ENCODE peak calls at places on chromosomes 1 and 21, in five cellular contexts. S is heart right ventricle, W is GM12865, C is adrenal gland, L is astrocyte of the spinal cord. B is an unnamed sample.

GRCh38 chr1:199706826-199707606 is 320.5 kb upstream of the NR5A2 start:
- DNase-seq in S (no peak), W (no peak), C (no peak), L (no peak), B (no peak)

GRCh38 chr1:218494449-218494852 is 149.3 kb downstream of the TGFB2 start:
- DNase-seq in S (no peak), W (no peak), C (no peak), L (peak; percentile 33), B (no peak)

GRCh38 chr1:211345719-211346118 is 19.1 kb downstream of the TRAF5 start:
- DNase-seq in S (no peak), W (no peak), C (no peak), L (peak; percentile 24), B (no peak)

GRCh38 chr1:184759097-184759496 is 4.4 kb upstream of the EDEM3 start:
- DNase-seq in S (no peak), W (no peak), C (no peak), L (no peak), B (no peak)

GRCh38 chr1:178645157-178645825 is 79.8 kb upstream of the RALGPS2 start:
- DNase-seq in S (no peak), W (no peak), C (no peak), L (no peak), B (no peak)

GRCh38 chr1:44698138-44698537 is 23.6 kb downstream of the ARMH1 start:
- DNase-seq in S (no peak), W (peak; percentile 38), C (no peak), L (no peak), B (no peak)

GRCh38 chr1:157955269-157955668 is 38.2 kb upstream of the KIRREL1 start:
- DNase-seq in S (no peak), W (no peak), C (no peak), L (no peak), B (no peak)

GRCh38 chr21:38311765-38312164 is 55.0 kb downstream of the KCNJ15 start:
- DNase-seq in S (no peak), W (no peak), C (no peak), L (no peak), B (no peak)

GRCh38 chr1:25550155-25550506 is 6.7 kb downstream of the LDLRAP1 start:
- DNase-seq in S (no peak), W (no peak), C (no peak), L (no peak), B (no peak)

GRCh38 chr1:148264374-148265276 is 112.5 kb upstream of the NBPF11 start:
- DNase-seq in S (no peak), W (peak; percentile 29), C (no peak), L (peak; percentile 73), B (no peak)

GRCh38 chr1:205240118-205240517 is 12.4 kb downstream of the TMCC2 start:
- DNase-seq in S (no peak), W (no peak), C (no peak), L (no peak), B (no peak)

GRCh38 chr1:3356827-3357457 is 97.5 kb upstream of the ARHGEF16 start:
- DNase-seq in S (no peak), W (no peak), C (no peak), L (no peak), B (no peak)

GRCh38 chr21:34086887-34087306 is 13.5 kb downstream of the MRPS6 start:
- DNase-seq in S (no peak), W (no peak), C (no peak), L (no peak), B (no peak)

GRCh38 chr21:25171438-25171837 is 435.8 kb downstream of the MRPL39 start:
- DNase-seq in S (no peak), W (no peak), C (no peak), L (peak; percentile 75), B (no peak)

GRCh38 chr1:153288634-153289275 is 24.0 kb downstream of the PGLYRP3 start:
- DNase-seq in S (no peak), W (peak; percentile 23), C (no peak), L (no peak), B (no peak)

GRCh38 chr1:228156518-228156875 is 6.8 kb downstream of the GJC2 start:
- DNase-seq in S (no peak), W (no peak), C (no peak), L (no peak), B (no peak)

GRCh38 chr1:179953974-179954493 is 576 bp upstream of the CEP350 start:
- DNase-seq in S (no peak), W (peak; percentile 78), C (peak; percentile 71), L (no peak), B (peak; percentile 8)

GRCh38 chr21:28298251-28298672 is 694.4 kb downstream of the LTN1 start:
- DNase-seq in S (no peak), W (no peak), C (no peak), L (peak; percentile 22), B (no peak)

GRCh38 chr21:24852610-24853195 is 754.6 kb downstream of the MRPL39 start:
- DNase-seq in S (no peak), W (no peak), C (no peak), L (no peak), B (no peak)

GRCh38 chr1:228964178-228964819 is 229.0 kb downstream of the RHOU start:
- DNase-seq in S (no peak), W (no peak), C (no peak), L (peak; percentile 78), B (peak; percentile 47)

GRCh38 chr1:110708968-110709367 is 34.2 kb upstream of the KCNA3 start:
- DNase-seq in S (no peak), W (no peak), C (no peak), L (no peak), B (no peak)

GRCh38 chr1:179080866-179081695 is 789 bp upstream of the TOR3A start:
- DNase-seq in S (no peak), W (peak; percentile 52), C (no peak), L (no peak), B (no peak)

GRCh38 chr21:32807717-32808380 is 36.3 kb upstream of the PAXBP1 start:
- DNase-seq in S (no peak), W (no peak), C (no peak), L (peak; percentile 54), B (no peak)

GRCh38 chr1:43978551-43979260 is at the start of gene B4GALT2:
- DNase-seq in S (peak; percentile 55), W (peak; percentile 57), C (no peak), L (no peak), B (peak; percentile 57)

GRCh38 chr1:147579532-147580199 is 38.4 kb downstream of the BCL9 start:
- DNase-seq in S (no peak), W (peak; percentile 6), C (no peak), L (peak; percentile 45), B (no peak)

GRCh38 chr1:19405761-19406481 is 79.4 kb downstream of the CAPZB start:
- DNase-seq in S (no peak), W (no peak), C (no peak), L (peak; percentile 37), B (no peak)

GRCh38 chr1:121519042-121519755 is 334.4 kb downstream of the SRGAP2C start:
- DNase-seq in S (peak; percentile 53), W (peak; percentile 0), C (peak; percentile 32), L (peak; percentile 1), B (peak; percentile 58)

GRCh38 chr1:9129391-9130041 is 614 bp upstream of the GPR157 start:
- DNase-seq in S (peak; percentile 90), W (peak; percentile 95), C (peak; percentile 94), L (peak; percentile 50), B (peak; percentile 93)

GRCh38 chr21:46080171-46081021 is 17.5 kb upstream of the COL6A2 start:
- DNase-seq in S (peak; percentile 79), W (no peak), C (peak; percentile 23), L (no peak), B (peak; percentile 61)

DNA sequence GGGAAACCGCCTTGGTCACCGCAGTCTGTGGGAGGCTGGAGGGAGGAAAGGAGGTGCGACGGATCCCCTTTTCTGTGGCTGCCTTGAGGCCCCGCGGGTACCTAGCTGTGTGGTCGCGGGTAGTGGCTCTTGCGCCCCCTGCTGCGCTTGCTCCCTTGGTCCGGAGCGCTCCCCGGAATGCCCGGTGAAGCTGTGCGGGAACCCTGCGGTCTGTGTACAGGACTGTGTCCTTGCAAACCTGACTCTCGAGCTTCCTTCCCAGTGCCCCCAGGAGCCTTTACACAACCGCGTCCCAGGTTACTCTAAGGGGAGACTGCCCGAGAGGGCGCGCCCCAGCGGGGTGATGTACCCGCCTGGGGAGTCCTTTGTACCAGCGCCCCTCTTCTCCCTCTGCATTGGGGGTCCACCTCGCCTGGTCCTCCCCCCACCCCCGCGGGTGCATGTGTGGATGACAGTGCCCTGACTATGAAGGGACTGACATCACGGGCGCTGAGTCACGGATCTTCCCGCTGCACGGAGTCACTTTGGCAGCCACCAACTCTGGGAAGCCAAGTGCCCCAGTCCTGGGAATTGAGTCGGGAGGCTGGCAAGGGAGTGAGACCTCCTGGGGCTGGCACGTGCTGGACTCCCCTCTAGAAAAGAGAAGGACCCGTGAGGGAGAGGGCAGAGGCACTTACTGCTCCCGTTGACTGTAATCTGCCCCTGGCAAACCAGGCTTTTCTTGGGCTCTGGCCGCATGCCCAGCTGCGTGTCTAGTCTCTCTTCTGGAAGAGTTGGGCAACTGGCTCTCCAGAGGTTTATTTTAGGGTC is 824 bp downstream of the IL6R start:
- DNase-seq in S (peak; percentile 85), W (peak; percentile 51), C (peak; percentile 94), L (peak; percentile 38), B (peak; percentile 91)
- H3K4me3 ChIP-seq in S (peak overlapping the region; percentile 67), W (peak overlapping the region; percentile 48), C (peak overlapping the region; percentile 63), L (peak overlapping the region; percentile 52), B (peak overlapping the region; percentile 78)

GRCh38 chr1:32647308-32648134 is 2.8 kb downstream of the ZBTB8OS start:
- DNase-seq in S (no peak), W (peak; percentile 32), C (no peak), L (no peak), B (no peak)
- H3K4me3 ChIP-seq in S (no peak overlapping the region), W (peak overlapping the region; percentile 96), C (no peak overlapping the region), L (no peak overlapping the region), B (no peak overlapping the region)

DNA sequence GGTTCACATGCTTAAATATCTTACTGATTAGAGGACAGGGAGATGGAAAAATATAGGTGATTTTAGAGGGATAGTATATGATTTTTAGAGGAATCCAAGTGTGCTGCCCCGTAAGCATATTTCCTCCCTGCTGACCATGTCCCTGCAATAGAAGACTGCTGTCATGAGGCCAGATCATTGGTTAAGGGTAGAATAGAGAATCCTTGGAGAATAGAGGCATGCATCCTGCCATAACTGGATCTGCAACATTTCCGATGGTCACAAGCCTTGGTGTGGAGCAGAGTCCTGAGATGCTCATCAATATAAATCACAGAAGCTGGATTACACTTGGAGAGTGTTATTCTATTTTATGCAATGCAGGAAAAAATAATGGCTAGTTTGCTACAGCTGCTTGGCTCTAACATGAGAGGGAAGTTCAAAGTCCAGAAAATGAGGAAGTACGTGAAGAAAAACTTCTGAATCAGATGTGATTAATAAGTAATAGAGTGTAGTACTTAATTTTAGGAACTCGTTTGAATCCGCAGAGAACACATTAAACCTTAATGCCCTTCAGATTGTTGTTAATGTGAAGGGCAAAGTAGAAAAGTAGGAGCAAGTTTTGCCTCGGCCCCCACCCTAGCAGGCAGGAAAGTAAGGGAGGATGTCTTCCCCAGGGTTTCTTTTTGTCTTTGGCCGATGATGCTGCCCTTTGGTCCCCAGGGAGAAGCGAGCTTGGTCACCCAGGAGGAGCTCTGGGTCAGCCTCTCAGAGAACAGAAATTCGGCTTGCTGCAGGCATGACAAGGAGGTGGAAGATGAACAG is 59.4 kb downstream of the KCNK1 start:
- DNase-seq in S (no peak), W (peak; percentile 34), C (no peak), L (no peak), B (no peak)
- H3K4me3 ChIP-seq in S (no peak overlapping the region), W (no peak overlapping the region), C (no peak overlapping the region), L (no peak overlapping the region), B (no peak overlapping the region)

DNA sequence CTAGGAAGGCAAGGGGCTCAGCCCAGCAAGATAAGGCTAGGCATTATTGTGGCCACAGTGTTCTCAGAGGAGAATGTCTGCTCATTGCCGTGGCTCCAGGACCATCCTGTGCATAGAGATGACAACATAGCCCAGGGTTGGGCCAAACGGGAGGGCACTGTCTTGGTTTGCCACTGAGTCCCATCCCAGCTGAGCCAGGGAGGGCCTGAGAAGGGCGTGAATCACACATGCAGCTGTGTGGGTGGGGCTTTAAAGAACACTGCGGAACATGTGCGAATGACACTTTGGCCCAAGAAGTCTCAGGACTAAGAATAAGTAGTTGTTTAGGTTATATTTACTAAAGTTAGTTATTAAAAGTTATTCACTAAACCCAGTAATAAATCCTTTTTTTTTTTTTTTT is 18.5 kb downstream of the CHAF1B start:
- DNase-seq in S (no peak), W (no peak), C (no peak), L (no peak), B (no peak)
- H3K4me3 ChIP-seq in S (no peak overlapping the region), W (no peak overlapping the region), C (no peak overlapping the region), L (no peak overlapping the region), B (no peak overlapping the region)